ENCODE peak calls at places on chromosomes 6 and 20, in seven cellular contexts. T, O, Y, E, C, Q and A are unnamed samples.

GRCh38 chr6:97077380-97077779 is 152.9 kb downstream of the KLHL32 start:
- DNase-seq in Y (no peak), T (no peak), E (no peak), C (peak; percentile 7), Q (no peak), O (no peak), A (no peak)

GRCh38 chr6:52049252-52050050 is 38.0 kb downstream of the PKHD1 start:
- DNase-seq in Y (peak; percentile 4), E (no peak), Q (peak; percentile 30), C (peak; percentile 59), T (no peak), O (peak; percentile 28), A (peak; percentile 3)

GRCh38 chr6:41428402-41428994 is 93.1 kb downstream of the NCR2 start:
- DNase-seq in C (no peak), Q (no peak), O (no peak), T (no peak), Y (no peak), E (no peak), A (no peak)

GRCh38 chr20:49906101-49906604 is 9.2 kb downstream of the SPATA2 start:
- DNase-seq in Y (no peak), E (no peak), C (no peak), T (no peak), O (no peak), Q (no peak), A (no peak)

GRCh38 chr20:5991623-5992441 is 41.4 kb downstream of the MCM8 start:
- DNase-seq in Q (peak; percentile 22), E (no peak), O (peak; percentile 37), Y (no peak), C (peak; percentile 55), T (no peak), A (peak; percentile 50)

GRCh38 chr6:11333292-11333849 is 100.9 kb upstream of the NEDD9 start:
- DNase-seq in O (no peak), Q (no peak), E (no peak), C (no peak), T (no peak), Y (no peak), A (no peak)

GRCh38 chr6:26158581-26159416 is 71.6 kb downstream of the HFE start:
- DNase-seq in Q (peak; percentile 32), T (no peak), Y (no peak), C (peak; percentile 68), E (no peak), O (peak; percentile 37), A (peak; percentile 43)

GRCh38 chr6:162704001-162704400 is 23.6 kb downstream of the PRKN start:
- DNase-seq in Q (no peak), E (no peak), O (no peak), Y (no peak), T (no peak), C (no peak), A (no peak)

GRCh38 chr6:43740321-43740960 is 29.6 kb upstream of the VEGFA start:
- DNase-seq in C (no peak), Q (no peak), O (no peak), E (no peak), Y (no peak), T (no peak), A (no peak)

GRCh38 chr20:32168184-32168910 is 39.2 kb downstream of the PLAGL2 start:
- DNase-seq in Y (no peak), Q (peak; percentile 14), T (no peak), E (peak; percentile 19), O (no peak), C (no peak), A (peak; percentile 14)

GRCh38 chr20:57458400-57459160 is 66.4 kb downstream of the CTCFL start:
- DNase-seq in E (no peak), O (no peak), T (no peak), Q (no peak), C (no peak), Y (no peak), A (no peak)

GRCh38 chr6:108117427-108118358 is 43.2 kb upstream of the OSTM1 start:
- DNase-seq in Q (no peak), Y (no peak), T (no peak), C (peak; percentile 24), O (peak; percentile 50), E (peak; percentile 42), A (no peak)

GRCh38 chr6:139522471-139523220 is 148.2 kb upstream of the CITED2 start:
- DNase-seq in C (no peak), Q (no peak), O (no peak), T (no peak), Y (no peak), E (no peak), A (no peak)

GRCh38 chr6:138242987-138243592 is 24.8 kb upstream of the PBOV1 start:
- DNase-seq in O (no peak), C (no peak), Y (no peak), T (no peak), E (no peak), Q (no peak), A (no peak)

GRCh38 chr6:167336818-167337217 is 11.9 kb downstream of the TTLL2 start:
- DNase-seq in E (no peak), Y (no peak), T (no peak), O (no peak), Q (no peak), C (no peak), A (no peak)

GRCh38 chr6:88975369-88975768 is 12.0 kb upstream of the RNGTT start:
- DNase-seq in Q (no peak), C (no peak), O (no peak), Y (no peak), T (no peak), E (no peak), A (no peak)

GRCh38 chr6:32845381-32845884 is 1.6 kb upstream of the PSMB8 start:
- DNase-seq in Y (no peak), O (no peak), Q (no peak), T (no peak), C (no peak), E (no peak), A (no peak)

GRCh38 chr6:484086-484728 is 92.7 kb downstream of the IRF4 start:
- DNase-seq in O (no peak), E (no peak), Y (no peak), Q (no peak), T (no peak), C (peak; percentile 12), A (no peak)

GRCh38 chr6:116105247-116105646 is 4.6 kb downstream of the NT5DC1 start:
- DNase-seq in Y (no peak), O (no peak), C (no peak), E (no peak), Q (no peak), T (no peak), A (no peak)

GRCh38 chr20:43716123-43716522 is 10.7 kb downstream of the GTSF1L start:
- DNase-seq in O (no peak), T (no peak), Y (no peak), E (no peak), Q (no peak), C (no peak), A (no peak)

GRCh38 chr6:7112741-7113313 is 5.1 kb downstream of the RREB1 start:
- DNase-seq in E (peak; percentile 38), Y (no peak), C (no peak), T (no peak), O (no peak), Q (no peak), A (no peak)

GRCh38 chr20:57210054-57210910 is 56.2 kb downstream of the BMP7 start:
- DNase-seq in O (no peak), Q (no peak), C (no peak), T (no peak), Y (no peak), E (no peak), A (no peak)

GRCh38 chr6:110828396-110828795 is 13.1 kb upstream of the CDK19 start:
- DNase-seq in O (peak; percentile 10), Q (peak; percentile 23), C (peak; percentile 33), Y (no peak), T (no peak), E (peak; percentile 29), A (no peak)